ENCODE peak calls at places on chromosome 7, in seven cellular contexts. Z is foreskin keratinocyte, X is NB4, A is right lobe of liver, J is AG04450, R is endothelial cell, K is heart left ventricle. F is an unnamed sample.

GRCh38 chr7:47819054-47819920 is 129.0 kb downstream of the PKD1L1 start:
- DNase-seq in Z (peak), K (no peak), R (peak), J (peak), X (peak), A (no peak), F (no peak)

GRCh38 chr7:94216944-94217461 is 177.7 kb upstream of the COL1A2 start:
- DNase-seq in R (no peak), X (no peak), J (no peak), A (no peak), K (no peak), Z (no peak), F (no peak)

GRCh38 chr7:18459439-18459838 is 36.1 kb upstream of the HDAC9 start:
- DNase-seq in K (no peak), A (no peak), Z (peak), X (no peak), R (no peak), J (no peak), F (no peak)

GRCh38 chr7:17946591-17946990 is 6.3 kb upstream of the SNX13 start:
- DNase-seq in K (no peak), Z (no peak), J (no peak), R (no peak), X (no peak), A (no peak), F (no peak)

GRCh38 chr7:35849158-35849831 is 48.4 kb downstream of the SEPTIN7 start:
- DNase-seq in J (no peak), R (no peak), A (no peak), X (no peak), K (no peak), Z (no peak), F (no peak)

GRCh38 chr7:131546126-131546525 is 10.3 kb downstream of the PODXL start:
- DNase-seq in K (no peak), Z (no peak), A (no peak), J (no peak), R (no peak), X (no peak), F (no peak)

GRCh38 chr7:159019111-159019510 is 125.6 kb downstream of the VIPR2 start:
- DNase-seq in R (no peak), A (no peak), K (no peak), J (no peak), Z (no peak), X (no peak), F (no peak)

GRCh38 chr7:29622335-29623265 is 59.0 kb downstream of the PRR15 start:
- DNase-seq in J (peak), K (no peak), X (peak), Z (peak), A (no peak), R (no peak), F (no peak)

GRCh38 chr7:148287538-148287937 is 303.0 kb upstream of the C7orf33 start:
- DNase-seq in A (no peak), K (no peak), X (no peak), J (no peak), Z (no peak), R (no peak), F (no peak)

GRCh38 chr7:157691521-157692155 is 354.8 kb downstream of the DNAJB6 start:
- DNase-seq in X (peak), R (no peak), J (no peak), K (no peak), A (no peak), Z (peak), F (no peak)

GRCh38 chr7:106346678-106347217 is 62.0 kb upstream of the NAMPT start:
- DNase-seq in K (no peak), A (no peak), R (no peak), J (peak), Z (peak), X (peak), F (peak)

GRCh38 chr7:74502216-74502891 is 48.6 kb downstream of the GTF2IRD1 start:
- DNase-seq in K (peak), A (peak), R (no peak), J (no peak), Z (no peak), X (no peak), F (no peak)

GRCh38 chr7:47142169-47142866 is 439.6 kb downstream of the TNS3 start:
- DNase-seq in Z (peak), R (no peak), J (no peak), A (no peak), K (no peak), X (no peak), F (no peak)

GRCh38 chr7:71860572-71860971 is 551.6 kb downstream of the CALN1 start:
- DNase-seq in K (no peak), J (no peak), A (no peak), X (no peak), Z (no peak), R (no peak), F (no peak)
- TF ChIP-seq CTCF in K (no peak), J (no peak), A (no peak), X (no peak), Z (no peak), R (no peak), F (no peak)

GRCh38 chr7:128063025-128063560 is 31.9 kb upstream of the LRRC4 start:
- DNase-seq in J (no peak), A (no peak), K (no peak), Z (no peak), X (no peak), R (no peak), F (no peak)

GRCh38 chr7:128057909-128058308 is 26.7 kb upstream of the LRRC4 start:
- DNase-seq in R (no peak), J (no peak), Z (no peak), K (no peak), X (no peak), A (no peak), F (no peak)

GRCh38 chr7:128056901-128057300 is 25.7 kb upstream of the LRRC4 start:
- DNase-seq in J (peak), K (no peak), X (no peak), A (no peak), R (no peak), Z (no peak), F (no peak)

GRCh38 chr7:128059143-128059975 is 28.1 kb upstream of the LRRC4 start:
- DNase-seq in A (no peak), Z (no peak), J (no peak), X (no peak), K (no peak), R (no peak), F (no peak)

GRCh38 chr7:128060018-128060417 is 28.8 kb upstream of the LRRC4 start:
- DNase-seq in A (no peak), J (no peak), R (no peak), Z (no peak), X (no peak), K (no peak), F (no peak)
- TF ChIP-seq CTCF in A (no peak), J (no peak), R (no peak), Z (no peak), X (no peak), K (no peak), F (no peak)

DNA sequence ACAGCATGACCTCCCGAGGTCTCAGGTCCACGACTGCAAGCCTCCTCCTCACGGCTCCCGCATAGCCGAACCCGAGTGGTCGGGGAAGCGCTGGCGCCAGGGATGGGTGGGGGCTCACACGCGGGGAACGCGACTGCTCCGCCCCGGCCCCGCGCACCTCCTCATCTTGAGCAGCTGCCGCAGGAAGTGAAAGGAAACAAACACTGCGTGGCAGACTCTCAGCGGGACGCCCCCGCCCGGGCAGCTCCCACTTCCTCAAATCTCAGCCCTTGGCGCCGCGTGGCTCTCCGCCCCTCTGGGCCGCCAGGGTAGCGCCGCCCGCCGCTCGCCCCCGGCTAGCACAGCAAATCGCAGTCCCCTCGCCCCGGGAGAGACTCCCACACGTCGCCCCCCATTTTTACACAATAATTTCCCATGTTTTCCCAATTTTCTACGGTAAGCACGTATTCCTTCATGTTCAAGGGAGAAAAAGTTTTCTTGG is at the start of gene TMEM243:
- DNase-seq in X (peak), J (peak), Z (no peak), A (peak), K (peak), R (peak), F (peak)
- TF ChIP-seq CTCF in X (peak), J (peak), Z (no peak), A (no peak), K (peak), R (no peak), F (peak)

DNA sequence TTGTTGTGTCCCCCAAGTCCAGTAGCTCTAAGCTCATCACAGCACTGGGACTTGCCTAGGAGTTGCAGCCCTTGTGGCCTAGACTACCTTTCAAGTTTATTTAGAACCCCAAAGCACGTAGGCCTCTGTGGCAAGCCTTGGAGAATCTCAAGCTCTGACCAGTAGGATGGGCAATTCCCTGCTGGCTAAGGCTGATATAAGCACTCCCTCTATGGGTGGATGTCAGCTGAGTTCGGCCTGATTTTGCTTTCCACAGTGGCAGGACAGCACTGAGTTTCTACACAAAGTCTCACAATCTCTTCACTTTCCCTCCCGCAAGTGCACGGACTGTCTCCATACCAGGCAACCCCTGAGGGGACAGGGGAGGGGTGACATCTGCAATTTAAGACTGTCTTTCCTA is 886.4 kb upstream of the LRRN3 start:
- DNase-seq in A (no peak), R (peak), K (no peak), J (no peak), X (peak), Z (peak), F (no peak)
- TF ChIP-seq CTCF in A (no peak), R (no peak), K (no peak), J (peak), X (peak), Z (peak), F (no peak)

DNA sequence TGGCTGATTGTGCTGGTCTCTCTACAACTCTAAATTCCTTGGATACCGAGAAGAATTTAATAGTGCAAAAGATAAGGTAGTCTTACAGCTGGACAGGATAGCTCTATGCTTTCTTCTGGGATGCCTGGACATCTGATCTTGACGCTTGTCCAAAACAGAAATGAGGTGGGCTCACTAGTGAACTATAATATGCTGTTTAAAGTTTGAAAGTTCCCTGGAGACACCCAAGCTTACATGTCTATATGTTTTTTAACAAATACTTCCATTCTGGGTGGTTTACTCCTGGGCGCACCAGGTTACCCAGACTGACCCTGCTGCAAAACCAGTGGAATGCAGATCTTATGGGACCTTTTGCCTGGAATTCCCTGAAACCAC is 702.1 kb upstream of the COBL start:
- DNase-seq in A (no peak), J (no peak), Z (no peak), X (no peak), K (no peak), R (no peak), F (no peak)
- TF ChIP-seq CTCF in A (no peak), J (no peak), Z (no peak), X (no peak), K (no peak), R (peak), F (peak)

DNA sequence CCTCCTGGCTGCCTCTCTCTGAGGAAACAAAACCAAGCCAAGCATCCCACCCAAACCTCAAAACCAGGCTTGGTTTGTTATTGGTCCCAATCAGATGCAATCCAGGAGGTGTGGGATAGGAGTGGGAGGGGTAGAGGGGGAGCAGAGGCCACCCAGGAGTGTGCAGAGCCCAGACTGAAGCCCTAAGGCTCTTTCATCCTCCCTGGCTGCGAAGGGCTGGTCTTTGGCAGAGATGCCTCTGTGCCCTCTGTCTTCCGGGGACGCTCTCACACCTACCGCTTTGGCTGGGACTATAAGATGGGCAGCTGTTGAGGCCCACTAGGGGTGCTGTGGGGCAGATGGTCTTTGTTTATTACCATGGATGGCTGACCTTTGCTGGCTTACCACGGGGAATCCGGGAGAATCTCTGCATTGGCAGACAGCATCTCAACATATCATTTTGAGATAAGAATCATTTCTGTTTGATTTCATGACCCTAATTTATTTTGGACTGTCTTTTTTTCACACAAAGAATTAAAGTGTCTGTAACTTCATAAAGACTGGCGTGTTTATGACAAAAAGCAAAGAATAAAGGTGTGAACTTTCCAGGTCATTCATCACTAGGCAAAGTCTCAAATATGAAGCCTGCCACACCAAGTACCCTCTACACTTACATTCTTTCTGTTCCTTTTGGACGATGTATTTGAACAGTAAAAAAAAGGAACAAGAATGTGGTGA is 6.5 kb upstream of the DENND2A start:
- DNase-seq in X (peak), K (no peak), R (peak), Z (peak), A (no peak), J (no peak), F (no peak)
- TF ChIP-seq CTCF in X (peak), K (peak), R (peak), Z (peak), A (no peak), J (peak), F (peak)

GRCh38 chr7:128266891-128267839 is 26.1 kb downstream of the LEP start:
- DNase-seq in J (no peak), Z (peak), K (peak), R (peak), X (no peak), A (no peak), F (no peak)
- TF ChIP-seq CTCF in J (peak), Z (peak), K (no peak), R (no peak), X (no peak), A (no peak), F (no peak)

GRCh38 chr7:25073451-25073850 is 51.6 kb downstream of the CYCS start:
- DNase-seq in X (no peak), K (no peak), A (no peak), J (peak), R (no peak), Z (no peak), F (no peak)

GRCh38 chr7:25075459-25075858 is 49.6 kb downstream of the CYCS start:
- DNase-seq in K (no peak), A (no peak), Z (peak), X (no peak), R (no peak), J (no peak), F (no peak)

GRCh38 chr7:25066253-25066652 is 58.8 kb downstream of the CYCS start:
- DNase-seq in Z (no peak), R (no peak), A (no peak), X (no peak), K (no peak), J (no peak), F (no peak)

GRCh38 chr7:25068814-25069213 is 56.2 kb downstream of the CYCS start:
- DNase-seq in A (no peak), Z (no peak), K (no peak), X (no peak), R (no peak), J (no peak), F (no peak)

DNA sequence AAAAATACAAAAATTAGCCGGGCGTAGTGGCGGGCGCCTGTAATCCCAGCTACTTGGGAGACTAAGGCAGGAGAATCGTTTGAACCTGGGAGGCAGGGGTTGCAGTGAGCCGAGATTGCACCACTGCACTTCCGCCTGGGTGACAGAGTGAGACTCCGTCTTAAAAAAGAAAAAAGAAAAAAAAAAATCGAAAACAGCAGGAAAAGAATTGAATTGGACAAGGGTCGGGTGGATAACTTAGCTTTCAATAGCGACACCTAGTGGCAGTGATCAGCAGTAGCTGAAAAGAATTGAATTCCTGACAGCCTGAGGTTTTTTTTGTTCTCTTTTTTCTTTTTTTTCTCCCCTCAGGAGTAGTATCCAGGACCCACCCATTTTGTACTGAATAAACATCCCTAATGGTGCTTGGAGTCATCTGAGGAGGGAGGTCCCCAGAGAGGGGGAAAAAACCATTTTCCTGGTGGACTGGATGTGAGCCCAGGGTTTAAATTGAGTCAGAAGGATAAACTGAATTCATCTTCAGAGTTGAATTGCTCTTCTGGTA is 55.1 kb downstream of the CYCS start:
- DNase-seq in Z (peak), J (peak), A (no peak), R (peak), K (no peak), X (peak), F (peak)
- TF ChIP-seq CTCF in Z (peak), J (peak), A (peak), R (peak), K (peak), X (peak), F (peak)